ENCODE peak calls at places on chromosomes 12 and 14, in seven cellular contexts. T is Panc1, M is body of pancreas, E is spleen, P is upper lobe of left lung, A is lower lobe of right lung, K is Peyer's patch. N is an unnamed sample. For H3K4me1, the result is how much of the 10 kb centered on the place peaks cover.

GRCh38 chr14:52268191-52269061 is 928 bp downstream of the PTGDR start:
- DNase-seq in K (no peak), M (no peak), E (peak), T (no peak), P (peak), A (no peak), N (no peak)

GRCh38 chr12:109310247-109311125 is 1.4 kb upstream of the FOXN4 start:
- DNase-seq in A (no peak), K (no peak), M (peak), P (peak), E (no peak), T (no peak), N (no peak)

GRCh38 chr12:3298603-3299002 is 192.4 kb upstream of the PRMT8 start:
- DNase-seq in E (no peak), K (no peak), T (no peak), P (no peak), A (no peak), M (no peak), N (no peak)

GRCh38 chr14:103848720-103849077 is 1.3 kb upstream of the PPP1R13B start:
- DNase-seq in T (no peak), A (no peak), K (no peak), P (no peak), M (peak), E (no peak), N (no peak)

GRCh38 chr12:85733441-85733840 is 102.8 kb downstream of the RASSF9 start:
- DNase-seq in K (no peak), A (no peak), P (no peak), M (no peak), T (no peak), E (no peak), N (no peak)

GRCh38 chr12:62379723-62380045 is 86.9 kb upstream of the MON2 start:
- DNase-seq in T (no peak), M (no peak), P (no peak), E (no peak), A (no peak), K (no peak), N (no peak)

GRCh38 chr12:49369723-49370145 is 2.5 kb downstream of the SPATS2 start:
- DNase-seq in A (no peak), E (no peak), T (no peak), M (peak), P (no peak), K (peak), N (no peak)

GRCh38 chr12:120110550-120111501 is 5.7 kb downstream of the RAB35 start:
- DNase-seq in K (peak), M (peak), T (no peak), P (no peak), A (peak), E (peak), N (peak)

GRCh38 chr14:82432531-82432930 is 898.9 kb upstream of the SEL1L start:
- DNase-seq in A (no peak), P (no peak), K (no peak), T (no peak), E (no peak), M (no peak), N (no peak)

GRCh38 chr12:80648866-80649265 is 58.6 kb upstream of the MYF6 start:
- DNase-seq in E (no peak), A (no peak), T (no peak), M (no peak), K (no peak), P (no peak), N (no peak)

GRCh38 chr12:43282106-43282505 is 269.9 kb downstream of the ADAMTS20 start:
- DNase-seq in P (no peak), A (no peak), K (no peak), T (no peak), E (no peak), M (no peak), N (no peak)

GRCh38 chr14:78455896-78456435 is 285.8 kb downstream of the NRXN3 start:
- DNase-seq in K (no peak), T (no peak), P (no peak), A (no peak), E (no peak), M (no peak), N (no peak)

GRCh38 chr12:124921200-124922008 is 7.0 kb upstream of the UBC start:
- DNase-seq in T (no peak), P (no peak), M (peak), K (peak), A (peak), E (peak), N (peak)

GRCh38 chr12:130281157-130281799 is 56.4 kb upstream of the PIWIL1 start:
- DNase-seq in M (peak), T (no peak), P (peak), E (no peak), A (no peak), K (no peak), N (no peak)

GRCh38 chr12:102876883-102877282 is 40.2 kb downstream of the PAH start:
- DNase-seq in T (no peak), M (no peak), K (no peak), A (no peak), P (no peak), E (no peak), N (no peak)

GRCh38 chr14:76918176-76918750 is 92.1 kb downstream of the LRRC74A start:
- DNase-seq in K (no peak), A (peak), T (no peak), M (peak), P (no peak), E (peak), N (no peak)

GRCh38 chr14:56357478-56357877 is 222.1 kb upstream of the TMEM260 start:
- DNase-seq in M (no peak), A (no peak), T (no peak), K (no peak), P (no peak), E (no peak), N (no peak)
- H3K27ac ChIP-seq in M (no peak), A (no peak), T (no peak), K (no peak), P (no peak), E (no peak), N (no peak)

GRCh38 chr12:132056959-132057358 is 87.2 kb downstream of the DDX51 start:
- DNase-seq in K (no peak), A (no peak), P (no peak), T (no peak), M (no peak), E (no peak), N (no peak)

GRCh38 chr12:132055535-132056096 is 88.5 kb downstream of the DDX51 start:
- DNase-seq in T (no peak), K (no peak), M (no peak), P (no peak), A (no peak), E (no peak), N (no peak)

GRCh38 chr12:132054983-132055382 is 89.1 kb downstream of the DDX51 start:
- DNase-seq in E (no peak), P (no peak), A (no peak), T (no peak), K (no peak), M (no peak), N (no peak)

GRCh38 chr12:132056320-132056719 is 87.8 kb downstream of the DDX51 start:
- DNase-seq in P (no peak), A (no peak), T (no peak), K (no peak), M (no peak), E (no peak), N (no peak)

DNA sequence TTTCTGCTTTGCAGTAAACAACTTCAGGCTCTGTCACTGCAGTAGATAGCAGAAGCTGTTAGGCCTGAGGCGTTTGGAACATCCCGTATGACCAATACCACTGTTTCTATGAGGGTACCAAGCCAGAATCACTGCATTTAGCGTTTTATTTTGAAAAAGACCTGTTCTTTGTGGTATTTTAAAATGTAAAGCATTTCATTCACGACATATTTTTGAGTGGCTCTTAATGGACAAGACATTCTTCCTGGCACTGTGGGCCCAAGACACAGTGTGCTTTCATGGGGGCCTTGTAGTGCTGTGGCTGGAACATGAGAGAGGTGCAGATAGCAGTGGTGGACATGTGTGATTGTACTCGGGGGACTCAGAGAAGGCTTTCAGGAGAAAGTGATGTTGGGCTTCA is 86.4 kb downstream of the DDX51 start:
- DNase-seq in A (no peak), T (no peak), M (no peak), K (no peak), P (no peak), E (no peak), N (no peak)
- H3K4me1 ChIP-seq in A (under half), T (under half), M (under half), K (under half), P (under half), E (under half), N (under half)

GRCh38 chr12:95701275-95701674 is 89.3 kb downstream of the NTN4 start:
- DNase-seq in A (no peak), P (no peak), E (no peak), M (no peak), K (no peak), T (no peak), N (no peak)

GRCh38 chr12:95701722-95702418 is 88.7 kb downstream of the NTN4 start:
- DNase-seq in P (no peak), M (no peak), E (no peak), T (no peak), A (no peak), K (no peak), N (no peak)

GRCh38 chr12:95700316-95700785 is 90.2 kb downstream of the NTN4 start:
- DNase-seq in T (no peak), A (no peak), K (no peak), E (no peak), P (no peak), M (no peak), N (no peak)

GRCh38 chr12:95705143-95705542 is 85.4 kb downstream of the NTN4 start:
- DNase-seq in T (no peak), P (no peak), A (no peak), K (no peak), E (no peak), M (no peak), N (no peak)

GRCh38 chr12:95703986-95704385 is 86.6 kb downstream of the NTN4 start:
- DNase-seq in P (no peak), T (no peak), E (no peak), A (no peak), K (no peak), M (no peak), N (no peak)
- H3K27ac ChIP-seq in P (no peak), T (no peak), E (peak), A (no peak), K (no peak), M (no peak), N (no peak)

GRCh38 chr12:56688129-56688845 is at the start of gene PTGES3:
- DNase-seq in T (peak), P (peak), K (peak), M (peak), E (peak), A (peak), N (peak)
- H3K4me1 ChIP-seq in T (under half), P (under half), K (under half), M (under half), E (half or more), A (under half), N (under half)

GRCh38 chr12:32120419-32120818 is 13.8 kb downstream of the BICD1 start:
- DNase-seq in K (no peak), M (no peak), P (no peak), E (no peak), A (no peak), T (no peak), N (no peak)
- H3K27ac ChIP-seq in K (no peak), M (no peak), P (no peak), E (no peak), A (no peak), T (no peak), N (no peak)

GRCh38 chr12:65778268-65779090 is 45.8 kb upstream of the HMGA2 start:
- DNase-seq in M (no peak), A (no peak), P (no peak), T (no peak), K (no peak), E (no peak), N (no peak)
- H3K4me1 ChIP-seq in M (under half), A (under half), P (under half), T (under half), K (under half), E (under half), N (under half)

DNA sequence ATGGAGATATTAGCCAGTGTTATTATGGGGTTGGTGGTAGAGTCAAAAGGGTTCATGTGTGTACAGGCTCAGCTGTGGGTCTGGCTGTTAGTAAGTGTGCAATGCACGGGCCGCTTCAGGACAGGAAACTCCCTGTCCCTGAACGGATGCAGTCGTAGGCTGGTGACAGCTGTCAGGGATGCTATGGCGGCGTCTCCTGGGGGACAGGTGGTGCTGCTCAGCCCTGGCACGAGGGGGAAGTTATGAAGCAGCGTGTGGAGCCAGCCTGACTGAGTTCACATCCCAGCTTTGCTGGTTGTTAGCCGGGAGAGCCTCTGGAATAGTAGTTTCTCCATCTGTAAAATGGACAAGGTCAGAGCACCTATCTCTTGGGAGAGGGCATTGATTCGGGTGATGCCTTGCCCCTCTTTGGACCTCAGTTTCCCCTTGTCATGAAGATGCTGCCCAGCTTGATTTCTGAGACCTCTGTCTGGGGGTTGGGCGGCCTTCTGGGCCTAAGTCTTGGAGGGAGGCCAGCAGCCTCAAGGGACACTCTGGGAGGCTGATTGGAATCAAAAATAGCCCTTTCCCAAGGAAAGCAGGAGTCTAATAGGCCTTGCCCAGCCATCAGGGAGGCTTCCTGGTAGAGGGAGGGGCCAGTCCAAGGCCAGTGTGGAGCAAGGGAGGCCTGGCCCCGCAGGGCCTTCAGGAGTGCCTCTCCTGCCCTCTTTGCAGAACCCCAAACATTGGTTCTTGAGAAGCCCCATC is 7.1 kb downstream of the ASB2 start:
- DNase-seq in P (no peak), M (no peak), T (no peak), A (no peak), E (peak), K (peak), N (no peak)
- H3K27ac ChIP-seq in P (no peak), M (no peak), T (no peak), A (no peak), E (peak), K (peak), N (no peak)

N was measured in CD8-positive, alpha-beta T cell.